ENCODE peak calls at places on chromosomes 7 and 10, in ten cellular contexts. P is IMR-90, Y is astrocyte, S is fibroblast of lung, V is neural progenitor cell, H is transverse colon, A is upper lobe of right lung, L is pancreas, N is A549, R is stomach. Q is an unnamed sample. For H3K9me3 and H3K4me1, the result is how much of the 10 kb centered on the place peaks cover.

GRCh38 chr7:101772508-101773306 is 44.7 kb upstream of the CUX1 start:
- DNase-seq in P (no peak), Y (no peak), S (no peak), V (no peak), H (no peak), A (no peak), L (no peak), N (no peak), R (no peak), Q (no peak)

GRCh38 chr7:108415821-108416536 is 40.3 kb downstream of the NRCAM start:
- DNase-seq in P (no peak), Y (peak), S (peak), V (peak), H (no peak), A (no peak), L (no peak), N (peak), R (no peak), Q (no peak)

GRCh38 chr10:10869592-10869991 is 148.1 kb upstream of the CELF2 start:
- DNase-seq in P (peak), Y (peak), S (peak), V (no peak), H (no peak), A (no peak), L (no peak), N (no peak), R (no peak), Q (no peak)

GRCh38 chr7:112571852-112572607 is 91.2 kb downstream of the LSMEM1 start:
- DNase-seq in P (no peak), Y (no peak), S (no peak), V (peak), H (peak), A (no peak), L (no peak), N (peak), R (no peak), Q (no peak)

GRCh38 chr10:104323721-104324686 is 14.3 kb downstream of the ITPRIP start:
- DNase-seq in P (no peak), Y (no peak), S (no peak), V (no peak), H (no peak), A (peak), L (no peak), N (no peak), R (no peak), Q (no peak)

GRCh38 chr10:3467052-3467906 is 294.7 kb upstream of the PITRM1 start:
- DNase-seq in P (peak), Y (peak), S (peak), V (peak), H (peak), A (peak), L (no peak), N (peak), R (peak), Q (peak)

GRCh38 chr10:43377393-43377883 is 6.0 kb downstream of the FXYD4 start:
- DNase-seq in P (no peak), Y (no peak), S (no peak), V (peak), H (no peak), A (peak), L (no peak), N (no peak), R (peak), Q (no peak)

GRCh38 chr10:110820321-110820814 is 51.4 kb upstream of the PDCD4 start:
- DNase-seq in P (no peak), Y (peak), S (peak), V (no peak), H (no peak), A (no peak), L (no peak), N (no peak), R (no peak), Q (peak)

GRCh38 chr7:47100815-47101435 is 481.0 kb downstream of the TNS3 start:
- DNase-seq in P (peak), Y (no peak), S (peak), V (peak), H (peak), A (peak), L (peak), N (peak), R (peak), Q (no peak)

GRCh38 chr10:686155-686931 is 3.1 kb downstream of the DIP2C start:
- DNase-seq in P (no peak), Y (no peak), S (no peak), V (no peak), H (no peak), A (no peak), L (no peak), N (no peak), R (no peak), Q (no peak)

GRCh38 chr7:70316745-70317144 is 718.5 kb downstream of the AUTS2 start:
- DNase-seq in P (no peak), Y (no peak), S (no peak), V (no peak), H (no peak), A (no peak), L (no peak), N (peak), R (no peak), Q (no peak)

GRCh38 chr7:36490335-36490940 is 100.8 kb downstream of the ANLN start:
- DNase-seq in P (no peak), Y (peak), S (peak), V (no peak), H (no peak), A (no peak), L (no peak), N (no peak), R (no peak), Q (no peak)

GRCh38 chr10:122725006-122725405 is 25.4 kb upstream of the C10orf120 start:
- DNase-seq in P (no peak), Y (no peak), S (no peak), V (no peak), H (no peak), A (no peak), L (no peak), N (no peak), R (no peak), Q (no peak)

GRCh38 chr7:84232653-84233052 is 38.1 kb upstream of the SEMA3A start:
- DNase-seq in P (peak), Y (peak), S (peak), V (peak), H (no peak), A (no peak), L (no peak), N (peak), R (no peak), Q (no peak)

GRCh38 chr10:6191569-6191968 is 11.2 kb upstream of the PFKFB3 start:
- DNase-seq in P (no peak), Y (no peak), S (no peak), V (no peak), H (no peak), A (peak), L (no peak), N (no peak), R (no peak), Q (no peak)

GRCh38 chr7:4850262-4850795 is 11.5 kb downstream of the PAPOLB start:
- DNase-seq in P (no peak), Y (no peak), S (no peak), V (no peak), H (no peak), A (no peak), L (no peak), N (no peak), R (no peak), Q (no peak)

GRCh38 chr10:6013413-6014192 is 36.3 kb upstream of the IL15RA start:
- DNase-seq in P (no peak), Y (no peak), S (no peak), V (no peak), H (no peak), A (no peak), L (no peak), N (no peak), R (no peak), Q (no peak)

GRCh38 chr7:27110163-27110976 is 7.9 kb upstream of the HOXA2 start:
- DNase-seq in P (peak), Y (peak), S (peak), V (peak), H (peak), A (no peak), L (no peak), N (peak), R (no peak), Q (peak)

GRCh38 chr10:18437486-18437885 is 213.9 kb downstream of the NSUN6 start:
- DNase-seq in P (peak), Y (peak), S (no peak), V (no peak), H (no peak), A (no peak), L (no peak), N (no peak), R (no peak), Q (no peak)

GRCh38 chr10:58637372-58637771 is 124.7 kb downstream of the BICC1 start:
- DNase-seq in P (no peak), Y (peak), S (peak), V (no peak), H (no peak), A (no peak), L (no peak), N (peak), R (no peak), Q (no peak)

GRCh38 chr10:8065651-8066050 is 11.2 kb downstream of the GATA3 start:
- DNase-seq in P (no peak), Y (peak), S (no peak), V (no peak), H (no peak), A (no peak), L (no peak), N (no peak), R (no peak), Q (no peak)

GRCh38 chr7:43112941-43113621 is 634 bp downstream of the HECW1 start:
- DNase-seq in P (peak), Y (peak), S (peak), V (peak), H (no peak), A (peak), L (no peak), N (peak), R (no peak), Q (no peak)

GRCh38 chr7:111527545-111527944 is 34.7 kb downstream of the IMMP2L start:
- DNase-seq in P (no peak), Y (no peak), S (no peak), V (no peak), H (no peak), A (no peak), L (no peak), N (no peak), R (no peak), Q (no peak)

GRCh38 chr7:82631998-82632397 is 188.4 kb upstream of the CACNA2D1 start:
- DNase-seq in P (peak), Y (peak), S (peak), V (no peak), H (no peak), A (no peak), L (no peak), N (no peak), R (no peak), Q (no peak)

GRCh38 chr10:49177391-49178355 is 10.5 kb downstream of the TMEM273 start:
- DNase-seq in P (peak), Y (peak), S (peak), V (no peak), H (peak), A (no peak), L (no peak), N (peak), R (no peak), Q (peak)

GRCh38 chr10:101856626-101857025 is 13.0 kb upstream of the KCNIP2 start:
- DNase-seq in P (peak), Y (no peak), S (peak), V (no peak), H (no peak), A (no peak), L (no peak), N (no peak), R (no peak), Q (peak)

GRCh38 chr10:101859530-101859929 is 15.9 kb upstream of the KCNIP2 start:
- DNase-seq in P (no peak), Y (no peak), S (no peak), V (no peak), H (no peak), A (no peak), L (no peak), N (no peak), R (no peak), Q (no peak)

GRCh38 chr10:101857802-101858476 is 14.3 kb upstream of the KCNIP2 start:
- DNase-seq in P (no peak), Y (no peak), S (no peak), V (no peak), H (no peak), A (no peak), L (no peak), N (no peak), R (no peak), Q (no peak)

GRCh38 chr10:101858723-101859500 is 15.3 kb upstream of the KCNIP2 start:
- DNase-seq in P (no peak), Y (no peak), S (no peak), V (no peak), H (no peak), A (no peak), L (no peak), N (no peak), R (no peak), Q (no peak)
- H3K9me3 ChIP-seq in P (under half), Y (under half), S (under half), V (under half), H (under half), A (under half), L (under half), N (under half), R (under half), Q (under half)

GRCh38 chr10:108203905-108204527 is 1039.5 kb upstream of the SORCS1 start:
- DNase-seq in P (no peak), Y (no peak), S (no peak), V (no peak), H (no peak), A (no peak), L (no peak), N (no peak), R (no peak), Q (no peak)

GRCh38 chr10:108208038-108208437 is 1043.5 kb upstream of the SORCS1 start:
- DNase-seq in P (no peak), Y (no peak), S (no peak), V (no peak), H (no peak), A (no peak), L (no peak), N (no peak), R (no peak), Q (no peak)

GRCh38 chr10:108208732-108209131 is 1044.2 kb upstream of the SORCS1 start:
- DNase-seq in P (no peak), Y (no peak), S (no peak), V (no peak), H (no peak), A (no peak), L (no peak), N (no peak), R (no peak), Q (no peak)

DNA sequence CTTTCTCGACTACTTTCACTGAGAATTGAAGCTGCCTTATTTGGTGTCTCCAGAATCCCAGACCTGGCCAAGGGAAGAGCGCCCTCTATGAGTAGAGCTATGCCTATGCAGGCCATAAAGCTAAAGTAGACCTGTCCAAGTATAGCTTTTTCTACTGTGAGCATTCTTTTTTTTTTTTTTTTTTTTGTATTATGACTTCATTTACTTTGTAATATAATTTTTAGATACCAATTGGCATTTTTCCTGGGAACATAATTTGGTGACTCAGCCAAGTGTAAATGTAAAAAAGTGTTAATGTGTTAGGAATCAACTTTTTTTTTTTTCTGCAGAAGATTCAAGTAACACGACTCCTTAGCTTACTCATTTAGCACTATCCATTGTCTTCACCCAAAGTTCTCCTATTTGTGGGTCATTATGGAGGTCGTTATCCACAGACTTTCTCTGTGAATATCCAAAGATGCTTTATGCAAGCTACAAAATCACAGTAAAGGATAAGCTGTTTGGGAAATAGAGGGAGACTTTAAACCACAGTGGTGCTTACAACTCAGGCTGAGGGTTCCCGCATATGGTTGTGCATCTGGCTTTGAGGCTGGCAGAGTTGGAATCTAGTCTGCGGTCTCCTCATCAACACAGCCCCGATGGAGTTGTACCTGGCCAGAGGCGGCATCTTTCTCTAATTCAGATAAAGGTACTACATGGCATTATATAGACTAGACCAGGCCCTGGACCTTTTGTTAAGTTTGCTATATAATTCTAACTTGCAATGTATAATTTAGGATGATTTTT is 1040.2 kb upstream of the SORCS1 start:
- DNase-seq in P (no peak), Y (no peak), S (peak), V (peak), H (peak), A (no peak), L (no peak), N (peak), R (no peak), Q (no peak)
- TF ChIP-seq CTCF in P (peak), Y (peak), S (peak), V (peak), H (peak), A (peak), L (no peak), N (no peak), R (no peak), Q (peak)

GRCh38 chr7:104895851-104896236 is 118.2 kb upstream of the KMT2E start:
- DNase-seq in P (no peak), Y (no peak), S (no peak), V (no peak), H (no peak), A (no peak), L (no peak), N (no peak), R (no peak), Q (no peak)
- H3K4me1 ChIP-seq in P (under half), Y (under half), S (under half), V (under half), H (under half), A (under half), L (under half), N (under half), R (under half), Q (under half)

GRCh38 chr10:133452453-133452852 is 1.3 kb upstream of the SCART1 start:
- DNase-seq in P (no peak), Y (no peak), S (no peak), V (no peak), H (no peak), A (no peak), L (no peak), N (no peak), R (no peak), Q (peak)

GRCh38 chr10:133455611-133456031 is 1.9 kb downstream of the SCART1 start:
- DNase-seq in P (no peak), Y (no peak), S (no peak), V (no peak), H (no peak), A (no peak), L (no peak), N (no peak), R (no peak), Q (peak)

GRCh38 chr10:133453516-133454203 is at the start of gene SCART1:
- DNase-seq in P (no peak), Y (no peak), S (no peak), V (no peak), H (no peak), A (no peak), L (no peak), N (no peak), R (no peak), Q (peak)

GRCh38 chr10:133455196-133455595 is 1.5 kb downstream of the SCART1 start:
- DNase-seq in P (no peak), Y (no peak), S (no peak), V (no peak), H (no peak), A (no peak), L (no peak), N (no peak), R (no peak), Q (peak)

DNA sequence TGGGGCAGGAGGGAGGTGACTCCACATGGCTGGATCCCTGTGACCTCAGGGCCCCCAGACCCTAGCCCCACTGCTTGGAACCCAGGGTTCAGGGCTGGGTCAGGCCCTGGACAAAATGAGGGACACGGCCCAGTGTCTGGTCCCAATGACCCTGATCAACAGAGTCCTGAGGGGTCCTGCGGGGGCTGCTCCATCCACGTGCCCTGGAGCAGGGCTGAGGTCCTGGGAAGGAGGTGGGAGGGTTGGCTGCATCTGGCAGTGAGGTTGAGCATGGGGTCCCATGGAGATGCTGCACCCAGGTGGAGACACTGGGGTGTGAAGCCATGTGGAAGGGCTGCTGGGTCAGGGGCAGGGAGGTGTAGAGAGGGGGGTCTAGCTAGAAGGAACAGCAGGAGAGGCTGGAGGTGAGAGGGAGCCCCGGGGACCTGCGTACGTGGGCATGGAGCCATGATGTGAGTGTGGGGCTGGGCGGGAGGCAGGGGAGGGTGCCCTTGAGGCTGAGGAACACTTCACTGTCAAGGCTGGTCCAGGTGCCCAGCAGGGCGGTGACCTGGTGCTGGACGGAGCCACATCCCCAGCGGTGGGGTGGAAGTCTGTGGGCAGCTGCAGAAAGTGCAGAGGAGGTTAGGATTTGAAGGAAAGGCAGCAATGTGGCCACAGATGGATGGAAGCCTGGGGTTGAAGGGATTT is 604 bp downstream of the SCART1 start:
- DNase-seq in P (no peak), Y (no peak), S (no peak), V (no peak), H (no peak), A (no peak), L (no peak), N (no peak), R (no peak), Q (peak)
- H3K9me3 ChIP-seq in P (under half), Y (under half), S (under half), V (under half), H (under half), A (under half), L (under half), N (under half), R (under half), Q (under half)

DNA sequence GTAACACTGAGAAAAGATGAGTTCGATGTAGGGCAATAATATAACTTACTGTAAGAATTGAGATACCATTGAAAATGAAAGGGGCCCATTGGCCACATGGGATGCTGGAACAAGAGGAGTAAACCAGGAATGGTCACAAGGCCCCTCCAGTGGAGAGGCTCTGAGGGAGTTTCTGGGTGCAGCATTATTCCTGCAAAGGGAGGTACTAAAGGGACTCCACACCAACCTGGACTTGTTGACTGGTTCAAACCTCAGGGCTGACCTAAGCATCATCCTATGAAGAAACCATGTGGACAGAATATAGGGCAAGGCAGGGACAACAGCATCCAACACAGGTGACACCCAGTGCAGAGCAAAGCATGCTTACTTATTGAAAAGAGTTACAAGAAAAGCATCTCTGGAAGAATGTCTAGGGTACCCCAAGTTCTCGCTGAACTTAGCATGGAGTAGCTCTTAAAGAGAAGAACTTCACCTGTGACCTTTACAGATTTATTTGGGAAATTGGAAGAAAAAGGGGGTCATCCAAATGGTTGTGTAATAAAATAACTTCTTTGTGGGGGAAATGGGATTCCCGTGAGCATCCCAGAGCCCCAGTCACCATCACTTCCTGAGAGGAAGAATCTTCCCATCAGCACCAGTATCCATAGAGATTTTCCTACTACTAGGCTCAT is 34.7 kb downstream of the PRSS2 start:
- DNase-seq in P (no peak), Y (no peak), S (no peak), V (no peak), H (no peak), A (no peak), L (no peak), N (no peak), R (no peak), Q (no peak)
- TF ChIP-seq CTCF in P (no peak), Y (no peak), S (no peak), V (no peak), H (no peak), A (no peak), L (no peak), N (no peak), R (no peak), Q (no peak)

GRCh38 chr10:119251315-119251708 is 43.9 kb downstream of the GRK5 start:
- DNase-seq in P (peak), Y (peak), S (peak), V (no peak), H (no peak), A (no peak), L (no peak), N (no peak), R (no peak), Q (no peak)
- H3K4me1 ChIP-seq in P (half or more), Y (half or more), S (half or more), V (under half), H (under half), A (half or more), L (under half), N (half or more), R (half or more), Q (under half)